ENCODE peak calls at places on chromosomes 12 and 14, in six cellular contexts. H, S, T, N, D and O are unnamed samples. For H3K9me3, the result is how much of the 10 kb centered on the place peaks cover.

GRCh38 chr12:126355346-126355745 is 1290.1 kb downstream of the AACS start:
- DNase-seq in H (no peak), S (no peak), D (no peak), T (no peak), N (no peak), O (no peak)

GRCh38 chr14:20679907-20680306 is 4.5 kb upstream of the RNASE4 start:
- DNase-seq in D (no peak), S (no peak), N (no peak), T (peak), H (peak), O (no peak)

GRCh38 chr12:57617942-57618341 is 6.7 kb downstream of the ARHGEF25 start:
- DNase-seq in D (no peak), N (peak), S (no peak), T (no peak), H (no peak), O (no peak)

GRCh38 chr12:55619352-55620138 is 17.1 kb upstream of the OR10P1 start:
- DNase-seq in H (peak), S (peak), D (peak), T (peak), N (peak), O (peak)

GRCh38 chr12:23464241-23464812 is 485.1 kb downstream of the SOX5 start:
- DNase-seq in H (no peak), T (no peak), D (no peak), S (no peak), N (no peak), O (no peak)

GRCh38 chr14:80208426-80208950 is 2.8 kb downstream of the DIO2 start:
- DNase-seq in S (no peak), D (no peak), T (no peak), H (no peak), N (no peak), O (no peak)

GRCh38 chr14:65946494-65946893 is 534.0 kb downstream of the FUT8 start:
- DNase-seq in H (no peak), D (no peak), S (no peak), N (no peak), T (no peak), O (no peak)

GRCh38 chr12:4278582-4278939 is 5.0 kb downstream of the CCND2 start:
- DNase-seq in T (no peak), N (peak), H (no peak), S (no peak), D (no peak), O (no peak)

GRCh38 chr14:51209457-51209856 is 30.6 kb upstream of the TMX1 start:
- DNase-seq in H (no peak), D (no peak), S (no peak), N (no peak), T (no peak), O (no peak)

GRCh38 chr12:401235-402126 is at the start of gene CCDC77:
- DNase-seq in S (peak), N (peak), D (peak), H (peak), T (peak), O (peak)

GRCh38 chr12:102093319-102093718 is 26.6 kb downstream of the NUP37 start:
- DNase-seq in S (no peak), H (no peak), N (no peak), D (no peak), T (no peak), O (no peak)

GRCh38 chr12:122545855-122546254 is 18.8 kb downstream of the KNTC1 start:
- DNase-seq in N (no peak), S (no peak), T (no peak), D (no peak), H (no peak), O (no peak)

GRCh38 chr12:6253278-6253677 is 53.1 kb downstream of the CD9 start:
- DNase-seq in S (no peak), H (no peak), D (no peak), N (no peak), T (no peak), O (no peak)

GRCh38 chr12:105705765-105706164 is 375.3 kb downstream of the C12orf75 start:
- DNase-seq in S (peak), D (peak), T (peak), N (peak), H (peak), O (no peak)

GRCh38 chr14:100155881-100156645 is 3.4 kb downstream of the DEGS2 start:
- DNase-seq in T (peak), D (no peak), H (no peak), S (no peak), N (no peak), O (no peak)

GRCh38 chr14:22489247-22489551 is 99.8 kb downstream of the DAD1 start:
- DNase-seq in D (no peak), N (no peak), H (no peak), T (no peak), S (no peak), O (no peak)

GRCh38 chr14:96091941-96092411 is 52.8 kb downstream of the C14orf132 start:
- DNase-seq in H (no peak), D (no peak), S (no peak), N (peak), T (no peak), O (no peak)

GRCh38 chr14:73783107-73783727 is 68.4 kb upstream of the PTGR2 start:
- DNase-seq in N (no peak), S (peak), D (no peak), H (no peak), T (no peak), O (no peak)

GRCh38 chr12:132925597-132926416 is 30.3 kb downstream of the ZNF605 start:
- DNase-seq in N (no peak), H (no peak), S (no peak), T (no peak), D (no peak), O (no peak)
- H3K9me3 ChIP-seq in N (under half), H (half or more), S (half or more), T (half or more), D (half or more), O (half or more)

DNA sequence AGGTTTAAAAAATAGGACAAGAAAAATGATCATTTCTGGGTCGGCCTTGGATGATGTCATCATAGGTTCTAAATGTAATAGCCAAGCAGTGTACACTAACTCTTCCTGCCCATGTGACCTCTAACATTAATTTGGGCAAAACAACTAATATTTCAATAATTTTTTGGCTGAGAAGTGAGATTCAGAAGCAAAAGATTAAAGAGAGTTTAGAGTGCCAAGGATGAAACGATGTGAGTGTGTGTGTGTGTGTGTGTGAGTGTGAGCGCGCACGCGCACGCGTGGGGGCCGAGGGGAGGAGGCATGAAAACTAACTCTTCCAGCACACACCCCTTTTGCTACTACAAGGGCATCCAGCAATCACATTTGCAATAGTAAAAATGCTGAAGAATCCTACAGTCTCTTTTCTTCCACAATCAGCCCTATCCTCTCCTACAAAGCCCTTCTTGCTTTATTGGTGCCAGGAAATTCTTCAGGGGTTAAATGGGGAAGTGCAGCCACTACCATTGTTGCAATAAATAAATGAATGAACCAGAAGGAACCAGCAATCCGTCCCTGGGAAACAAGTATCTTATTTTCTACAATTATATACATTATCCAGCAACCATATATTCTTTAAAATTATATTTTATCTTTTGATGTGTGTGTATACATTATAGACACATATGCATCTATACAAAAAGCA is 52.9 kb downstream of the PEBP1 start:
- DNase-seq in D (peak), T (no peak), N (peak), S (no peak), H (no peak), O (no peak)
- H3K27ac ChIP-seq in D (no peak), T (no peak), N (no peak), S (no peak), H (no peak), O (no peak)

DNA sequence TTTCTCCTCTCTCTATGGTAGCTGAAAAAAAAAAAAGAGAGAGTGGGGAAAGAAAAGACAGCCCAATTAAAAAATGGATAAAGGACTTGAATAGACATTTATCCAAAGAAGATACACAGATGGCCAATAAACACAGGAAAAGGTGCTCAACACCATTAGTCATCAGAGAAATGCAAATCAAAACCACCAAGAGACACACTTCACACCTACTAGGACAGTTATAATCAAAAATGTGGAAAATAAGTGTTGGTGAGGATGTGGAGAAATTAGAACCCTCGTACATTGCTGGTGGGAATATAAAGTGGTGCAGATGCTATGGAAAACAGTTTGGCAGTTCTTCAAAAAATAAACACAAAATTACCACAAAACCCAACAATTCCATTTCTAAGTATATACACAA is 172.4 kb upstream of the GRIN2B start:
- DNase-seq in T (no peak), S (no peak), N (no peak), H (no peak), D (no peak), O (no peak)
- TF ChIP-seq CTCF in T (no peak), S (no peak), N (no peak), H (no peak), D (no peak), O (no peak)

GRCh38 chr14:25803419-25804018 is 753.6 kb upstream of the STXBP6 start:
- DNase-seq in N (no peak), D (no peak), T (no peak), H (no peak), S (no peak), O (no peak)
- H3K9me3 ChIP-seq in N (under half), D (under half), T (under half), H (under half), S (under half), O (under half)